ENCODE peak calls at places on chromosomes 12 and 14, in five cellular contexts. D is AG04450; Z is stimulated activated CD4-positive, alpha-beta T cell treated with anti-CD3 and anti-CD28 coated beads, Interleukin-12 subunit alpha, Interleukin-12 subunit beta, amount 100 ng/mL, for 4 hours; E is CD8-positive, alpha-beta memory T cell; W is naive thymus-derived CD4-positive, alpha-beta T cell. P is an unnamed sample.

GRCh38 chr12:106452309-106452708 is 94.8 kb downstream of the POLR3B start:
- DNase-seq in D (no peak), Z (no peak), E (no peak), W (no peak), P (no peak)

GRCh38 chr12:80627773-80628172 is 79.7 kb upstream of the MYF6 start:
- DNase-seq in D (peak), Z (no peak), E (no peak), W (no peak), P (no peak)

GRCh38 chr12:130881046-130881445 is 9.2 kb downstream of the RAN start:
- DNase-seq in D (no peak), Z (no peak), E (no peak), W (no peak), P (no peak)

GRCh38 chr12:126343352-126343751 is 1278.1 kb downstream of the AACS start:
- DNase-seq in D (no peak), Z (no peak), E (no peak), W (no peak), P (no peak)

GRCh38 chr14:58426819-58427288 is 477 bp downstream of the TIMM9 start:
- DNase-seq in D (no peak), Z (peak), E (peak), W (peak), P (no peak)

GRCh38 chr14:21525571-21525970 is 575 bp downstream of the SALL2 start:
- DNase-seq in D (no peak), Z (no peak), E (no peak), W (no peak), P (no peak)

GRCh38 chr14:99570542-99571302 is 33.3 kb downstream of the CCDC85C start:
- DNase-seq in D (no peak), Z (no peak), E (no peak), W (no peak), P (no peak)

GRCh38 chr12:20099395-20099976 is 268.9 kb upstream of the PDE3A start:
- DNase-seq in D (no peak), Z (no peak), E (no peak), W (no peak), P (no peak)

GRCh38 chr12:108798551-108799221 is 58.7 kb downstream of the SSH1 start:
- DNase-seq in D (no peak), Z (no peak), E (no peak), W (no peak), P (no peak)

GRCh38 chr12:22332191-22332590 is 2.3 kb downstream of the ST8SIA1 start:
- DNase-seq in D (no peak), Z (no peak), E (no peak), W (no peak), P (no peak)

GRCh38 chr12:56878010-56878339 is 56.2 kb downstream of the SDR9C7 start:
- DNase-seq in D (no peak), Z (no peak), E (no peak), W (no peak), P (no peak)

GRCh38 chr12:55681142-55682077 is 26.3 kb downstream of the ITGA7 start:
- DNase-seq in D (no peak), Z (no peak), E (no peak), W (no peak), P (no peak)

GRCh38 chr12:96108321-96108720 is 72.9 kb upstream of the LTA4H start:
- DNase-seq in D (no peak), Z (peak), E (no peak), W (peak), P (peak)

GRCh38 chr14:49612671-49613070 is 7.8 kb downstream of the RPL36AL start:
- DNase-seq in D (no peak), Z (no peak), E (no peak), W (no peak), P (no peak)